ENCODE peak calls at places on chromosomes 4 and X, in five cellular contexts. E is IMR-90, S is H1, K is neuronal stem cell, Z is mesenchymal stem cell. U is an unnamed sample.

GRCh38 chrX:140712413-140713173 is 3.0 kb downstream of the LINC00632 start:
- DNase-seq in E (peak), S (peak), K (peak), Z (peak), U (no peak)

GRCh38 chr4:83114576-83114975 is at the start of gene PLAC8:
- DNase-seq in E (no peak), S (no peak), K (no peak), Z (peak), U (peak)

GRCh38 chr4:169099775-169100180 is 89.7 kb upstream of the CBR4 start:
- DNase-seq in E (peak), S (no peak), K (no peak), Z (no peak), U (no peak)

GRCh38 chr4:143482753-143483362 is 30.6 kb upstream of the SMARCA5 start:
- DNase-seq in E (peak), S (no peak), K (peak), Z (peak), U (peak)

GRCh38 chrX:78625292-78625909 is 33.7 kb downstream of the RTL3 start:
- DNase-seq in E (no peak), S (no peak), K (no peak), Z (no peak), U (no peak)

GRCh38 chrX:135549519-135549918 is 29.1 kb downstream of the INTS6L start:
- DNase-seq in E (no peak), S (no peak), K (no peak), Z (no peak), U (no peak)

GRCh38 chr4:105944535-105944934 is 49.3 kb downstream of the NPNT start:
- DNase-seq in E (peak), S (no peak), K (no peak), Z (no peak), U (peak)

GRCh38 chr4:73726000-73726399 is 14.4 kb upstream of the CXCL8 start:
- DNase-seq in E (peak), S (no peak), K (peak), Z (peak), U (peak)

GRCh38 chr4:183098723-183099536 is at the start of gene WWC2:
- DNase-seq in E (peak), S (peak), K (peak), Z (peak), U (peak)

GRCh38 chr4:36785965-36786364 is 458.6 kb upstream of the NWD2 start:
- DNase-seq in E (no peak), S (no peak), K (no peak), Z (no peak), U (no peak)

GRCh38 chrX:82141942-82142341 is 940.0 kb downstream of the SH3BGRL start:
- DNase-seq in E (no peak), S (no peak), K (no peak), Z (no peak), U (no peak)

GRCh38 chr4:26204911-26205368 is 115.9 kb upstream of the RBPJ start:
- DNase-seq in E (no peak), S (no peak), K (no peak), Z (no peak), U (no peak)

GRCh38 chr4:156672492-156672891 is 299.1 kb downstream of the PDGFC start:
- DNase-seq in E (no peak), S (no peak), K (no peak), Z (peak), U (no peak)

GRCh38 chr4:153079824-153080486 is 124.3 kb upstream of the TRIM2 start:
- DNase-seq in E (no peak), S (no peak), K (no peak), Z (no peak), U (peak)

GRCh38 chr4:177400030-177400429 is 42.2 kb downstream of the AGA start:
- DNase-seq in E (peak), S (no peak), K (no peak), Z (no peak), U (no peak)

GRCh38 chr4:16579866-16580265 is 318.6 kb downstream of the LDB2 start:
- DNase-seq in E (peak), S (no peak), K (no peak), Z (no peak), U (no peak)

GRCh38 chr4:186723207-186724047 is at the start of gene FAT1:
- DNase-seq in E (peak), S (no peak), K (peak), Z (peak), U (peak)

GRCh38 chrX:102917801-102918200 is 19.3 kb upstream of the RAB40AL start:
- DNase-seq in E (no peak), S (no peak), K (no peak), Z (no peak), U (no peak)

GRCh38 chrX:19852014-19853005 is 35.1 kb downstream of the SH3KBP1 start:
- DNase-seq in E (peak), S (no peak), K (no peak), Z (peak), U (peak)

GRCh38 chr4:27861381-27861787 is 1000.7 kb downstream of the STIM2 start:
- DNase-seq in E (peak), S (peak), K (peak), Z (peak), U (peak)

GRCh38 chr4:81676552-81676951 is 204.8 kb upstream of the RASGEF1B start:
- DNase-seq in E (no peak), S (no peak), K (no peak), Z (no peak), U (no peak)

GRCh38 chrX:153886915-153887314 is 942 bp upstream of the L1CAM start:
- DNase-seq in E (no peak), S (no peak), K (no peak), Z (no peak), U (peak)

GRCh38 chr4:8171941-8172924 is 13.6 kb upstream of the ABLIM2 start:
- DNase-seq in E (peak), S (no peak), K (no peak), Z (no peak), U (no peak)

GRCh38 chr4:186604124-186604627 is 48.8 kb upstream of the MTNR1A start:
- DNase-seq in E (no peak), S (no peak), K (no peak), Z (no peak), U (no peak)

GRCh38 chr4:123659759-123660158 is 263.2 kb downstream of the SPRY1 start:
- DNase-seq in E (no peak), S (no peak), K (no peak), Z (no peak), U (no peak)

GRCh38 chr4:7280906-7281305 is 88.6 kb downstream of the SORCS2 start:
- DNase-seq in E (peak), S (no peak), K (no peak), Z (no peak), U (no peak)

GRCh38 chrX:29530520-29530919 is 684.8 kb upstream of the MAGEB2 start:
- DNase-seq in E (peak), S (no peak), K (no peak), Z (peak), U (peak)

GRCh38 chrX:115229337-115229991 is 4.4 kb downstream of the LRCH2 start:
- DNase-seq in E (no peak), S (no peak), K (no peak), Z (no peak), U (no peak)

GRCh38 chr4:189202182-189202868 is 738.3 kb upstream of the FRG1 start:
- DNase-seq in E (peak), S (no peak), K (peak), Z (peak), U (peak)

GRCh38 chr4:54255881-54256280 is 26.8 kb downstream of the PDGFRA start:
- DNase-seq in E (peak), S (no peak), K (no peak), Z (peak), U (peak)

GRCh38 chr4:100008048-100008447 is 58.0 kb upstream of the H2AZ1 start:
- DNase-seq in E (peak), S (no peak), K (no peak), Z (peak), U (peak)

GRCh38 chr4:112523008-112523440 is 7.0 kb upstream of the NEUROG2 start:
- DNase-seq in E (peak), S (no peak), K (peak), Z (peak), U (peak)

GRCh38 chrX:20361890-20362262 is 95.2 kb upstream of the RPS6KA3 start:
- DNase-seq in E (peak), S (no peak), K (no peak), Z (peak), U (peak)

GRCh38 chrX:136259543-136259942 is 8.3 kb upstream of the MAP7D3 start:
- DNase-seq in E (peak), S (no peak), K (no peak), Z (peak), U (no peak)

GRCh38 chr4:101103381-101104142 is 243.8 kb downstream of the PPP3CA start:
- DNase-seq in E (peak), S (no peak), K (no peak), Z (peak), U (no peak)

GRCh38 chr4:39970559-39971270 is 7.0 kb downstream of the PDS5A start:
- DNase-seq in E (no peak), S (peak), K (no peak), Z (no peak), U (peak)

GRCh38 chr4:141768954-141769353 is 132.6 kb downstream of the IL15 start:
- DNase-seq in E (peak), S (no peak), K (no peak), Z (peak), U (no peak)

GRCh38 chr4:169795585-169795984 is 37.8 kb upstream of the HPF1 start:
- DNase-seq in E (no peak), S (no peak), K (no peak), Z (no peak), U (no peak)

GRCh38 chrX:136667446-136668168 is 19.6 kb downstream of the CD40LG start:
- DNase-seq in E (no peak), S (no peak), K (no peak), Z (no peak), U (no peak)

GRCh38 chrX:131728295-131729145 is 184.6 kb downstream of the OR13H1 start:
- DNase-seq in E (peak), S (no peak), K (no peak), Z (no peak), U (peak)

GRCh38 chrX:131724292-131724691 is 180.4 kb downstream of the OR13H1 start:
- DNase-seq in E (no peak), S (no peak), K (no peak), Z (no peak), U (no peak)

GRCh38 chrX:131729295-131729694 is 185.4 kb downstream of the OR13H1 start:
- DNase-seq in E (peak), S (no peak), K (no peak), Z (no peak), U (no peak)

GRCh38 chrX:131725001-131725654 is 181.3 kb downstream of the OR13H1 start:
- DNase-seq in E (no peak), S (no peak), K (no peak), Z (no peak), U (no peak)

GRCh38 chrX:131727778-131728177 is 183.9 kb downstream of the OR13H1 start:
- DNase-seq in E (no peak), S (no peak), K (no peak), Z (no peak), U (no peak)
- H3K4me3 ChIP-seq in E (no peak), S (no peak), K (peak), Z (no peak), U (no peak)

GRCh38 chr4:140641789-140642439 is 73.2 kb upstream of the UCP1 start:
- DNase-seq in E (no peak), S (no peak), K (no peak), Z (no peak), U (no peak)
- H3K4ac ChIP-seq in E (no peak), S (no peak), K (no peak), Z (no peak), U (no peak)

DNA sequence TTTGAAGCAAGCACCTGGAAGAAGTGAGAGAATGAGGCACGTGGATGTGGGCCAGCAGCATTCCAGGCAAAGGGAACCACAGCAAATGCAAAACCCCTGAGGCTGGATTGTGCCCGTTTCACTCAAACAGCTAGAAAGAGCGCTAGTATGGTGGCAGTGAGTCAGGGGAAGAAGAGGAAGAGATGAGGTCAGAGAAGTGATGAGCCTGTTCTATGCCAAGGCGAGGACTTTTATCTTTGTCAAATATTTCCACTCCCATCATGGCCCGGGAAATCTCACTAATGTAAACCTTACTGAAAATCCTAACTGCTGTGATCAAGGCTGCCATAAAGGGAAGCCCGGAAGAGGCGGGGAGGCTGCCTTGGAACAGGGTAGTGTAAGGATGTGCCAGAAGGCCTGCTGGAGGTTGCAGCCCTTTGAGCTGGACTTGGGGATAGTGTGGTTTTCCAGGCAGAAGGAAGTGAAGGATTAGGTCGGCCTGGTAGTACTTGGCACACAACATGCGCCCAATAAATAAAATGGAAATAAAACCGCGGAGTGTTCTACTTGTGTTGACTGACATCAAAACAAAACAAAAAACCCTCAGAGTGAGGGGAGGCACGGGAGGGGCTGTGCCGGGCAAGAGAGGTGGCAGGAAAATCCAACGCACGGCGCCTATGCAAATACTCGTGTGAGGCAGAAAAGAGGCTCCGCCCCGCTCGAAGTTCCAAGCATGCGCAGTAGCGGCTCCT is 1.2 kb upstream of the CDK16 start:
- DNase-seq in E (peak), S (no peak), K (no peak), Z (peak), U (peak)
- H3K14ac ChIP-seq in E (peak), S (no peak), K (no peak), Z (no peak), U (no peak)

GRCh38 chrX:21741869-21742701 is 15.8 kb downstream of the SMPX start:
- DNase-seq in E (no peak), S (no peak), K (no peak), Z (no peak), U (no peak)
- H3K4me3 ChIP-seq in E (no peak), S (no peak), K (no peak), Z (no peak), U (no peak)

DNA sequence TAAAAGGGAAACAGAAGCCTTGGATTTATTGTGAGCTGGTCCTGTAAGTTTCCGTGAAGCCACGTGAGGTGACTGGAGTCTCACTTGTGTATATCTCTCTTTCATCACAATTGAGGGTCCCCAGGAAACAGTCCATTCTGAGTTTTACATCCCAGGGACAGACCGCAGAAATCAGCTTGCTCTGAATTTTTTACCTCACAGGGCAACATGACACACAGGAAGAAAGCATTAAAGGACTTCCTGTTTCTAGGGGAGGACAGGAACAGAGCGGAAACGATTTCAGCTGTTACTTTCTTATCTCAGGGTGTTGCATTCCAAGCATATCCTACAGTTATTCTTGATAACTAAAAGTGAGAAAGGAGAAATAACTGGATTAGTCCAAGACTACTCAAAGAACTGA is 553.5 kb downstream of the TRAM1L1 start:
- DNase-seq in E (no peak), S (no peak), K (no peak), Z (peak), U (no peak)
- H3K4ac ChIP-seq in E (no peak), S (no peak), K (no peak), Z (no peak), U (no peak)